ENCODE peak calls at places on chromosomes 13 and 19, in five cellular contexts. One of them, this sample, is unnamed.

GRCh38 chr13:112903606-112904195 is 65.3 kb upstream of the MCF2L start:
- DNase-seq in NCI-H1092 treated with DMSO at 0.1 percent for 48 hours: peak
- DNase-seq in iris pigment epithelial cell: no peak
- DNase-seq in NCI-H460: no peak
- DNase-seq in NCI-H2081: no peak
- DNase-seq in this sample: no peak

GRCh38 chr19:43430976-43431375 is 16.3 kb downstream of the TEX101 start:
- DNase-seq in NCI-H1092 treated with DMSO at 0.1 percent for 48 hours: no peak
- DNase-seq in iris pigment epithelial cell: no peak
- DNase-seq in NCI-H460: no peak
- DNase-seq in NCI-H2081: no peak
- DNase-seq in this sample: no peak

GRCh38 chr13:98054301-98054700 is 88.6 kb upstream of the FARP1 start:
- DNase-seq in NCI-H1092 treated with DMSO at 0.1 percent for 48 hours: no peak
- DNase-seq in iris pigment epithelial cell: no peak
- DNase-seq in NCI-H460: no peak
- DNase-seq in NCI-H2081: no peak
- DNase-seq in this sample: no peak

GRCh38 chr19:42375415-42376176 is 14.5 kb downstream of the CNFN start:
- DNase-seq in NCI-H1092 treated with DMSO at 0.1 percent for 48 hours: no peak
- DNase-seq in iris pigment epithelial cell: no peak
- DNase-seq in NCI-H460: no peak
- DNase-seq in NCI-H2081: no peak
- DNase-seq in this sample: no peak

GRCh38 chr13:71218960-71219359 is 648.0 kb downstream of the DACH1 start:
- DNase-seq in NCI-H1092 treated with DMSO at 0.1 percent for 48 hours: peak
- DNase-seq in iris pigment epithelial cell: peak
- DNase-seq in NCI-H460: peak
- DNase-seq in NCI-H2081: peak
- DNase-seq in this sample: no peak

GRCh38 chr19:6793411-6793810 is 20.9 kb downstream of the VAV1 start:
- DNase-seq in NCI-H1092 treated with DMSO at 0.1 percent for 48 hours: no peak
- DNase-seq in iris pigment epithelial cell: no peak
- DNase-seq in NCI-H460: no peak
- DNase-seq in NCI-H2081: no peak
- DNase-seq in this sample: no peak

GRCh38 chr19:51688665-51689571 is 4.2 kb upstream of the SPACA6 start:
- DNase-seq in NCI-H1092 treated with DMSO at 0.1 percent for 48 hours: peak
- DNase-seq in iris pigment epithelial cell: peak
- DNase-seq in NCI-H460: peak
- DNase-seq in NCI-H2081: no peak
- DNase-seq in this sample: peak

GRCh38 chr13:110349239-110349638 is 42.2 kb downstream of the COL4A2 start:
- DNase-seq in NCI-H1092 treated with DMSO at 0.1 percent for 48 hours: no peak
- DNase-seq in iris pigment epithelial cell: no peak
- DNase-seq in NCI-H460: no peak
- DNase-seq in NCI-H2081: no peak
- DNase-seq in this sample: no peak

GRCh38 chr19:16078759-16079707 is 2.7 kb downstream of the TPM4 start:
- DNase-seq in NCI-H1092 treated with DMSO at 0.1 percent for 48 hours: no peak
- DNase-seq in iris pigment epithelial cell: peak
- DNase-seq in NCI-H460: peak
- DNase-seq in NCI-H2081: peak
- DNase-seq in this sample: peak

GRCh38 chr13:51488212-51488611 is 35.4 kb upstream of the INTS6 start:
- DNase-seq in NCI-H1092 treated with DMSO at 0.1 percent for 48 hours: no peak
- DNase-seq in iris pigment epithelial cell: no peak
- DNase-seq in NCI-H460: no peak
- DNase-seq in NCI-H2081: no peak
- DNase-seq in this sample: no peak

GRCh38 chr19:19214892-19215291 is 3.1 kb downstream of the NCAN start:
- DNase-seq in NCI-H1092 treated with DMSO at 0.1 percent for 48 hours: no peak
- DNase-seq in iris pigment epithelial cell: peak
- DNase-seq in NCI-H460: peak
- DNase-seq in NCI-H2081: no peak
- DNase-seq in this sample: no peak

GRCh38 chr13:97255515-97255999 is 33.4 kb downstream of the MBNL2 start:
- DNase-seq in NCI-H1092 treated with DMSO at 0.1 percent for 48 hours: no peak
- DNase-seq in iris pigment epithelial cell: no peak
- DNase-seq in NCI-H460: no peak
- DNase-seq in NCI-H2081: no peak
- DNase-seq in this sample: no peak

GRCh38 chr19:40403262-40403984 is 9.8 kb downstream of the PRX start:
- DNase-seq in NCI-H1092 treated with DMSO at 0.1 percent for 48 hours: peak
- DNase-seq in iris pigment epithelial cell: peak
- DNase-seq in NCI-H460: peak
- DNase-seq in NCI-H2081: peak
- DNase-seq in this sample: peak

GRCh38 chr19:23482829-23483228 is 87.6 kb upstream of the ZNF91 start:
- DNase-seq in NCI-H1092 treated with DMSO at 0.1 percent for 48 hours: no peak
- DNase-seq in iris pigment epithelial cell: no peak
- DNase-seq in NCI-H460: no peak
- DNase-seq in NCI-H2081: no peak
- DNase-seq in this sample: no peak

GRCh38 chr19:3034194-3034844 is 5.2 kb upstream of the TLE2 start:
- DNase-seq in NCI-H1092 treated with DMSO at 0.1 percent for 48 hours: peak
- DNase-seq in iris pigment epithelial cell: peak
- DNase-seq in NCI-H460: no peak
- DNase-seq in NCI-H2081: no peak
- DNase-seq in this sample: no peak

This sample was measured in NCI-H1694.